ENCODE peak calls at places on chromosome 15, in eight cellular contexts. B is lung, X is IMR-90, O is upper lobe of left lung, V is heart left ventricle, C is fibroblast of lung, Y is astrocyte, R is adrenal gland. Z is an unnamed sample. For H3K27me3 and H3K4me1, the result is how much of the 10 kb centered on the place peaks cover.

GRCh38 chr15:60396560-60396963 is 1.2 kb downstream of the ANXA2 start:
- DNase-seq in B (no peak), X (no peak), O (no peak), V (no peak), C (no peak), Y (no peak), R (no peak), Z (no peak)

GRCh38 chr15:72800819-72801481 is 17.4 kb upstream of the ADPGK start:
- DNase-seq in B (no peak), X (peak), O (no peak), V (no peak), C (peak), Y (no peak), R (no peak), Z (no peak)

GRCh38 chr15:78131295-78132021 is at the start of gene CIB2:
- DNase-seq in B (peak), X (peak), O (peak), V (peak), C (peak), Y (peak), R (peak), Z (no peak)

GRCh38 chr15:43775411-43775965 is 1.3 kb downstream of the ELL3 start:
- DNase-seq in B (peak), X (peak), O (peak), V (no peak), C (peak), Y (peak), R (peak), Z (peak)

GRCh38 chr15:48802867-48803266 is 8.0 kb downstream of the CEP152 start:
- DNase-seq in B (no peak), X (peak), O (no peak), V (no peak), C (peak), Y (peak), R (no peak), Z (no peak)

GRCh38 chr15:57777034-57777433 is 70.5 kb downstream of the POLR2M start:
- DNase-seq in B (no peak), X (no peak), O (no peak), V (no peak), C (no peak), Y (no peak), R (no peak), Z (no peak)

GRCh38 chr15:95266481-95267061 is 1035.2 kb downstream of the MCTP2 start:
- DNase-seq in B (no peak), X (peak), O (no peak), V (no peak), C (peak), Y (peak), R (peak), Z (peak)

GRCh38 chr15:45732544-45733130 is 97.8 kb downstream of the SQOR start:
- DNase-seq in B (no peak), X (no peak), O (no peak), V (peak), C (no peak), Y (no peak), R (no peak), Z (no peak)

GRCh38 chr15:100140527-100141303 is 201.1 kb downstream of the ADAMTS17 start:
- DNase-seq in B (no peak), X (no peak), O (no peak), V (no peak), C (no peak), Y (no peak), R (no peak), Z (no peak)

GRCh38 chr15:97652041-97652440 is 308.5 kb upstream of the ARRDC4 start:
- DNase-seq in B (no peak), X (no peak), O (no peak), V (no peak), C (no peak), Y (no peak), R (no peak), Z (no peak)

GRCh38 chr15:49760749-49761148 is 139.9 kb downstream of the DTWD1 start:
- DNase-seq in B (no peak), X (no peak), O (no peak), V (no peak), C (no peak), Y (no peak), R (no peak), Z (no peak)

GRCh38 chr15:58962662-58963565 is 24.5 kb upstream of the RNF111 start:
- DNase-seq in B (no peak), X (no peak), O (no peak), V (no peak), C (no peak), Y (peak), R (no peak), Z (no peak)

GRCh38 chr15:26561130-26561529 is 211.7 kb downstream of the GABRB3 start:
- DNase-seq in B (no peak), X (no peak), O (no peak), V (no peak), C (no peak), Y (no peak), R (no peak), Z (no peak)

GRCh38 chr15:68370768-68371151 is 61.2 kb downstream of the ITGA11 start:
- DNase-seq in B (no peak), X (no peak), O (no peak), V (no peak), C (no peak), Y (no peak), R (no peak), Z (peak)

DNA sequence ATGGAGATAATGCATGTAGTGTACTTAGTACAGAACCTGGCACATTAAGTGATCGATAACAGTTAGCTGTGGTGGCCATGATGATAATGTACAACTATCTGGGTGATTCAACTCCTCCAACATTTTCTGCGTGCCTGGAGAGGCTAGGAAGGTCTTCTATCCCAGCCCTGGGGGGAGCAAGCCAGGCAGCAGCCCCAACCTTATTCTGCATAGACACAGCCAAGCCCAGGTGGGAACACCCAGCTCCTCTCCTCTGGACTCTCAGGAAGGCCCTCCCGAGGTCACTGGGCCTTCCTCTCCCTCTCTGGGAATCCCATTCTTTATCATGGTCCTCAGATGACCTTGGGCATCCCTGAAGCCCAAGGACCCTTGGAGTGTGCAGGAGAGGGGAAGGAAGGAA is 5.1 kb upstream of the TLE3 start:
- DNase-seq in B (no peak), X (no peak), O (no peak), V (no peak), C (no peak), Y (no peak), R (no peak), Z (no peak)
- H3K27me3 ChIP-seq in B (under half), X (under half), O (under half), V (under half), C (under half), Y (under half), R (under half), Z (under half)

GRCh38 chr15:35701402-35702046 is 155.6 kb upstream of the DPH6 start:
- DNase-seq in B (no peak), X (no peak), O (no peak), V (no peak), C (no peak), Y (no peak), R (no peak), Z (no peak)

GRCh38 chr15:35702946-35703495 is 157.1 kb upstream of the DPH6 start:
- DNase-seq in B (no peak), X (no peak), O (no peak), V (no peak), C (no peak), Y (no peak), R (no peak), Z (no peak)

GRCh38 chr15:35705030-35705884 is 159.3 kb upstream of the DPH6 start:
- DNase-seq in B (no peak), X (no peak), O (no peak), V (no peak), C (no peak), Y (no peak), R (peak), Z (no peak)

GRCh38 chr15:35705885-35706590 is 160.1 kb upstream of the DPH6 start:
- DNase-seq in B (no peak), X (peak), O (no peak), V (peak), C (peak), Y (peak), R (peak), Z (no peak)
- H3K4me1 ChIP-seq in B (under half), X (under half), O (under half), V (under half), C (under half), Y (under half), R (under half), Z (under half)

GRCh38 chr15:51846463-51847230 is 17.2 kb downstream of the TMOD3 start:
- DNase-seq in B (no peak), X (peak), O (no peak), V (no peak), C (peak), Y (peak), R (no peak), Z (no peak)

GRCh38 chr15:51844747-51845426 is 15.4 kb downstream of the TMOD3 start:
- DNase-seq in B (no peak), X (peak), O (no peak), V (no peak), C (no peak), Y (no peak), R (no peak), Z (no peak)

GRCh38 chr15:51848811-51849210 is 19.4 kb downstream of the TMOD3 start:
- DNase-seq in B (no peak), X (no peak), O (no peak), V (no peak), C (peak), Y (no peak), R (no peak), Z (no peak)

GRCh38 chr15:51842852-51843737 is 13.6 kb downstream of the TMOD3 start:
- DNase-seq in B (no peak), X (peak), O (no peak), V (no peak), C (no peak), Y (peak), R (no peak), Z (no peak)

DNA sequence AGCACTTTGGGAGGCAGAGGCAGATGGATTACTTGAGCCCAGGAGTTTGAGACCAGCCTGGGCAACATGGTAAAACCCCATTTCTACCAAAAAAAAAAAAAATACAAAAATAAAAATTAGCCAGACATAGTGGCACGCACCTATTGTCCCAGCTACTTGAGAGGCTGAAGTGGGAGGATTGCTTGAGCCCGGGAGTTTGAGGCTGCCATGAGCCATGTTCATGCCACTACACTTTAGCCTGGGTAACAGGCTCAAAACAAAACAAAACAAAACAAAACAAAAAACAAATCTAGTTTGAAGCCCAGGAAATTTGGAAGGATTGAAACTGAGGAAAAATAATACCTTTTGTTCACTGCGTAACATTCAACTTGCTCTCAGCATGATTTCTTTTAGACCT is 16.6 kb downstream of the TMOD3 start:
- DNase-seq in B (no peak), X (no peak), O (no peak), V (no peak), C (no peak), Y (no peak), R (no peak), Z (no peak)
- H3K27ac ChIP-seq in B (peak), X (peak), O (peak), V (peak), C (peak), Y (peak), R (no peak), Z (peak)

DNA sequence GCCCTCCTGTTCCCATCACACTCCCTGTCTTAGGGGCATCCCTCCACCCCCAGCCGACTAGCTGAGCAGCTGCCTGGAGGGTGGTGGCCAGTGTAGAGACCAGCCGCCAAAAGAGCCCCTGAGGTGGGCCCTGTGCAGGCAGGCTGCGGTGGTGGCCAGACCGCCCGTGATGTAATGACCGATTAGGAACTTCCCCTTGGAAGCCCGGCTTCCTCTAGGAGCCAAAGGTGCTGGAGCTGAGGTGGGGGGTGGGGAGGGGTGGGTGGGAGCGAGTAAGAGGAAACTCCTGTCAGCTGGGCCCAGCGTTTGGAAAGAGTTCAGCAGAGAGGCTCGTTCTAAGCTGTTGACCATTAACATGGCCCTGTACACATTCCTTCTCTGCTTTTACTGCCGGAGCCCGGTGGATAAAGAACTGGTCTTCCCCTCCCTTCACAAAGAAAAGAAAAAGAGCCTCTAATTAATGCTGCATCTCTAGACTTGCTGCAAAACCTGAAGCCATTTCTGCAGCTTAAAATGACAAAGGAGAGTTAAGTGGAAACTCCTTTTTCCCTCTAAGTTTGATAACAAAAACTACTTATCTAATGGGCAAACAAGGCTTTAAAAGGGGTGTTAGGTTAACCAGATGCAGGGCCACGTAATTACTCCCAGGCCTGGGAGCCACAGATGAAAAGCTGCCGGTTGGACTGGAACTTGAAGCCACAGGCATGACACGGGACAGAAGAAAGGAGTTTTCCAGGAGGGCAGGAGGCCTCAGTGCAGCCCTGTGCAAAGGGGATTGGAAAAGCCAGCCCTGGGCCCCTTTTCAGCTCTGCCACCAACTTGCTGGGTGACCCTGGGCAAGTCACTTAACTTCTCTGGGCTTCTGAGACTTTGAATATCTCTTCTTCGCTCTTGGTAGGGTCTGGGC is 71.2 kb downstream of the SMAD6 start:
- DNase-seq in B (no peak), X (no peak), O (peak), V (peak), C (peak), Y (no peak), R (no peak), Z (no peak)
- H3K27me3 ChIP-seq in B (under half), X (under half), O (under half), V (under half), C (under half), Y (under half), R (under half), Z (under half)

GRCh38 chr15:22951031-22951380 is 29.2 kb downstream of the CYFIP1 start:
- DNase-seq in B (no peak), X (no peak), O (no peak), V (no peak), C (no peak), Y (no peak), R (no peak), Z (no peak)
- H3K4me1 ChIP-seq in B (under half), X (under half), O (half or more), V (half or more), C (under half), Y (under half), R (under half), Z (under half)

DNA sequence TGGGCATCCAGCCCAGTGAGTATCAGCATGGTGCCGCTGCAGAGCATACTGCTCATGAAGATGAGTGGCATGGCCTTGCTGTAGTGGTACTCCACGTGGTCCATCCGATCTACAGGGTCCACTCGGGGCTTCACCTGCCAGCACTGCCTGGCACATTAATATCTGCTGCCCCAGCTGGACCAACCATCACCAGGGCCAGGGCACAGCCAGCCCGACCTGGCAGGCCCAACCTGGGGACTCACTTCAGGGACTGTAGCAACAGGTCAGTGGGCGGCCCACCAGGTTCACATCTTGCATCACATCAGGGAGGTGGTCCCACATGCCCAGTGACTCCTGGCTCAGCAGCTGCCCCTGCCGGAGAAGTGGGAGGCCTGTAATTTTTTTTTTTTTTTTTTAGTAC is 48.1 kb downstream of the CDIN1 start:
- DNase-seq in B (no peak), X (no peak), O (no peak), V (no peak), C (no peak), Y (no peak), R (no peak), Z (no peak)
- H3K27ac ChIP-seq in B (no peak), X (no peak), O (no peak), V (no peak), C (no peak), Y (no peak), R (no peak), Z (no peak)

GRCh38 chr15:31296304-31297220 is 30.1 kb upstream of the KLF13 start:
- DNase-seq in B (peak), X (no peak), O (peak), V (peak), C (no peak), Y (no peak), R (no peak), Z (peak)
- H3K27me3 ChIP-seq in B (under half), X (under half), O (under half), V (under half), C (under half), Y (under half), R (under half), Z (under half)

Z was measured in ascending aorta.